ENCODE peak calls at places on chromosomes 13 and 19, in eight cellular contexts. L, C, R, S, X, J, F and N are unnamed samples. For H3K27me3, the result is how much of the 10 kb centered on the place peaks cover.

GRCh38 chr13:73672492-73672891 is 461.7 kb downstream of the KLF12 start:
- DNase-seq in X (no peak), S (no peak), C (no peak), F (no peak), J (no peak), L (peak), R (no peak), N (no peak)

GRCh38 chr19:14425696-14426138 is 6.6 kb upstream of the DDX39A start:
- DNase-seq in L (no peak), J (no peak), C (no peak), S (peak), R (no peak), X (no peak), F (no peak), N (no peak)

GRCh38 chr19:18310118-18310909 is 12.6 kb downstream of the LSM4 start:
- DNase-seq in C (no peak), L (no peak), F (no peak), J (no peak), X (no peak), S (no peak), R (no peak), N (no peak)

GRCh38 chr19:50290775-50291174 is 38.4 kb downstream of the KCNC3 start:
- DNase-seq in R (no peak), C (no peak), S (no peak), J (no peak), X (no peak), F (no peak), L (no peak), N (no peak)

GRCh38 chr19:2328401-2329161 is at the start of the genes LSM7 and SPPL2B:
- DNase-seq in J (peak), C (peak), S (peak), L (peak), X (peak), R (peak), F (peak), N (peak)

GRCh38 chr13:27978301-27978968 is 9.3 kb upstream of the CDX2 start:
- DNase-seq in R (no peak), X (no peak), J (no peak), F (no peak), S (no peak), C (no peak), L (no peak), N (no peak)

GRCh38 chr19:45667620-45668341 is at the start of gene GIPR:
- DNase-seq in S (peak), J (peak), F (peak), C (peak), X (peak), R (no peak), L (peak), N (no peak)

GRCh38 chr13:44437356-44438233 is 64.0 kb downstream of the SERP2 start:
- DNase-seq in L (peak), R (no peak), F (no peak), S (peak), X (no peak), C (no peak), J (no peak), N (peak)

GRCh38 chr19:2394054-2394668 is 33.2 kb downstream of the TIMM13 start:
- DNase-seq in S (no peak), R (no peak), C (no peak), F (no peak), X (no peak), J (no peak), L (no peak), N (no peak)

GRCh38 chr19:11295665-11296245 is at the start of gene TSPAN16:
- DNase-seq in S (no peak), C (peak), L (no peak), X (no peak), F (no peak), J (no peak), R (no peak), N (no peak)

GRCh38 chr13:100789968-100790367 is 115.4 kb upstream of the TMTC4 start:
- DNase-seq in J (no peak), C (no peak), X (no peak), S (no peak), F (no peak), L (no peak), R (no peak), N (no peak)

GRCh38 chr19:35288331-35288730 is 3.6 kb upstream of the MAG start:
- DNase-seq in F (no peak), L (no peak), C (no peak), J (no peak), S (no peak), R (no peak), X (no peak), N (no peak)
- H3K27me3 ChIP-seq in F (under half), L (under half), C (under half), J (under half), S (under half), R (under half), X (under half), N (under half)

DNA sequence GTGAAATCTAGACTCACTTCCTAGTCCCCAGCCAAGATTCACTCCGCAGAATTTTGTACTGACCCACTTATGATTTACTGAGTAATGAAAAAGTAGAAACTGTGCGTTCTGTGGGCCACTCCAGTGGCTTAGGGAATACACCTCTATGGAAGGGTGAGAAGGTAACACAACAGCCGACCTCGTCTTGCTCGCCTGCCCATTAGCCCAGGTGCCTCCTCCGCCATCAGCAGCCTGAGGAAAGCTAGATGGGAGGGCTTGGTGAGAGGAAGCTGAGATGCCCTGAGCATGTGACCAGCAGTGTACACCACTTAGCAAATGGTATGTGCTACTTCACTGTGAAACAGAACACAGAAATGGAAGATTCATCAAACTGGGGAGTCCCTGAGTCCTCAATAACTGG is 98.3 kb upstream of the SOX1 start:
- DNase-seq in R (no peak), F (no peak), C (no peak), X (no peak), J (no peak), S (no peak), L (no peak), N (no peak)
- H3K27me3 ChIP-seq in R (under half), F (under half), C (under half), X (under half), J (under half), S (under half), L (half or more), N (under half)

GRCh38 chr13:109871018-109871370 is 84.6 kb upstream of the IRS2 start:
- DNase-seq in S (peak), X (peak), J (no peak), L (peak), C (no peak), R (no peak), F (no peak), N (no peak)
- H3K27me3 ChIP-seq in S (under half), X (half or more), J (under half), L (under half), C (under half), R (under half), F (under half), N (under half)

DNA sequence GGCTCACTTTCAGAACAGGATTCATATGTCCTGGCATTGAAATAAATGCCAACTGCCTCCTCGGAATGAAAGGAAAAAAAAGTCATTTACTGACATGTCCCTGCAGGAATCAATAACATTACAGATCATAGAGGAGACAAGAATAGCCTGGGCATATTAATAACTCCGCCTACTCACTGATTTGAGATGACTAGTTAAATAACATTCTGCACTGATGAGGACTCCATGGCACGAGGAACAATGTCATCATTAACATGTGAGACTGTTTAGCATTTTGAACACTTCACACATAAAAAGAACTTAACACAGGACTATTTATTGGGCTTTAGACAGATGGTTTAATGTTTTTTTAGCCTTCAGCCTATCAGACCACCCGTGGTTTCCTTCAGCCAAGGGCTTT is 170.1 kb downstream of the OLFM4 start:
- DNase-seq in S (no peak), J (no peak), L (no peak), C (no peak), F (no peak), X (no peak), R (no peak), N (no peak)
- H3K27me3 ChIP-seq in S (under half), J (under half), L (under half), C (under half), F (under half), X (under half), R (under half), N (under half)

GRCh38 chr19:8609210-8610040 is 1.1 kb downstream of the ADAMTS10 start:
- DNase-seq in L (no peak), C (peak), J (no peak), F (no peak), R (no peak), X (peak), S (peak), N (no peak)
- H3K27me3 ChIP-seq in L (under half), C (under half), J (under half), F (under half), R (under half), X (under half), S (under half), N (under half)

DNA sequence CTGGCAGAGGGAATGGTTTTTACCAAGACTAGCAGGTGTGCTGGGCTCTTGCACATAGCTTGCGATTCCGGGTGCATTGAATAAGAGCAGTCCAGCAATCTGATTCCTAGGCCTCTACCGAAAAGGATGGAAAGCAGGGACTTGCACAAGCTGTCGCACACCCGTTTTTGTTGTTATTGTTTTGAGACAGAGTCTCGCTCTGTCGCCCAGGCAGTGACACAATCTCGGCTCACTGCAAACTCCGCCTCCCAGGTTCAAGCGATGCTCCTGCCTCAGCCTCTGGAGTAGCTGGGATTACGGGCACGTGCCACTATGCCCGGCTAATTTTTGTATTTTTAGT is 5.5 kb downstream of the EBI3 start:
- DNase-seq in J (no peak), R (no peak), S (no peak), C (no peak), L (no peak), X (no peak), F (no peak), N (no peak)
- H3K27me3 ChIP-seq in J (under half), R (under half), S (under half), C (under half), L (under half), X (under half), F (under half), N (under half)

DNA sequence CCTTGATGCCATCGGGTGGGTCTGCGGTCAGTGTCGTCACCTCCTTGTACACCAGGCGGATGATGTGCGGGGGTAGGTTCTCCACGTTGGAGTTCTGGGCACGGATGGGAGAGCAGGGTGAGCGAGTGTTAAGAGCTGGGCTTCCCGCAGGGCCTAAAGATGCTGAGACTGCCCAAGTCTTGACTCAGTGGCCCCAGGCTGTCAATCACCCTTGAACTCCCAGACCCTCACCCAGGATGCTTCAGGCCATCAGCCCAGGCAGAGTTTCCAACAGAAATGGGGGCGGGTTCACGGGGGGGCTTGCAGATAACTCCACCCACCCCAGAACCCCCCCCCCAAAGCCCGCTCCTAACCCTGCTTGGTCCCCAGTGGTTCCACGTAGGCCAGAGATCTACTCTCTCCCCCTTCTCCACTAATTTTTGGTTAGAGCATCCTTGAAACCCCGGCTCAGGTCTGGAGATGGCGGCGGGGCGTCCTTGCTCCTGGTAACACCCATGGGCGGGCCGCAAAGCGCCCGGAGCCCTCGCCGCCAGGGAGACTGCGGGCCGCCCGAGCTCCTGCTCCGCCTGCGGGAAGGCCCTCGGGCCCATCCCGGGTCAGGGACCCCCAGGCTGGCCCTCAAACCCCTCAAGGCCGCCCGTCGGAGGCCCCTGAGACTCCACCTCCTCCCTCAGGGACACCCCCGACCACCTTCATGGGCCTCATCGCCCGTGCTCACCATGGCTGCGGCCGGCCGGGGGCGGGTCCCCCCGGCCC is 541 bp downstream of the UBE2S start:
- DNase-seq in F (peak), R (no peak), L (no peak), J (peak), S (no peak), C (peak), X (no peak), N (no peak)
- H3K27me3 ChIP-seq in F (under half), R (under half), L (under half), J (under half), S (under half), C (under half), X (under half), N (under half)